ENCODE peak calls at places on chromosomes 5 and 9, in six cellular contexts. One of them, this sample, is unnamed.

GRCh38 chr5:158154226-158155005 is 295.5 kb upstream of the CLINT1 start:
- DNase-seq in endothelial cell of umbilical vein: peak
- DNase-seq in lower lobe of right lung: no peak
- DNase-seq in stomach: no peak
- DNase-seq in HL-60: no peak
- DNase-seq in Peyer's patch: no peak
- DNase-seq in this sample: peak

GRCh38 chr9:2008372-2008771 is 6.8 kb upstream of the SMARCA2 start:
- DNase-seq in endothelial cell of umbilical vein: no peak
- DNase-seq in lower lobe of right lung: no peak
- DNase-seq in stomach: no peak
- DNase-seq in HL-60: no peak
- DNase-seq in Peyer's patch: no peak
- DNase-seq in this sample: no peak

GRCh38 chr9:129866373-129867137 is 31.3 kb downstream of the USP20 start:
- DNase-seq in endothelial cell of umbilical vein: no peak
- DNase-seq in lower lobe of right lung: no peak
- DNase-seq in stomach: no peak
- DNase-seq in HL-60: peak
- DNase-seq in Peyer's patch: no peak
- DNase-seq in this sample: no peak

GRCh38 chr9:98120476-98120875 is 1.5 kb upstream of the TRIM14 start:
- DNase-seq in endothelial cell of umbilical vein: no peak
- DNase-seq in lower lobe of right lung: no peak
- DNase-seq in stomach: no peak
- DNase-seq in HL-60: no peak
- DNase-seq in Peyer's patch: peak
- DNase-seq in this sample: no peak

GRCh38 chr5:75373862-75374261 is 36.8 kb downstream of the HMGCR start:
- DNase-seq in endothelial cell of umbilical vein: no peak
- DNase-seq in lower lobe of right lung: no peak
- DNase-seq in stomach: no peak
- DNase-seq in HL-60: no peak
- DNase-seq in Peyer's patch: no peak
- DNase-seq in this sample: no peak

GRCh38 chr5:174192901-174193300 is 147.4 kb downstream of the NSG2 start:
- DNase-seq in endothelial cell of umbilical vein: no peak
- DNase-seq in lower lobe of right lung: no peak
- DNase-seq in stomach: no peak
- DNase-seq in HL-60: no peak
- DNase-seq in Peyer's patch: no peak
- DNase-seq in this sample: no peak

GRCh38 chr9:108823829-108824228 is 32.0 kb downstream of the ACTL7B start:
- DNase-seq in endothelial cell of umbilical vein: no peak
- DNase-seq in lower lobe of right lung: no peak
- DNase-seq in stomach: no peak
- DNase-seq in HL-60: no peak
- DNase-seq in Peyer's patch: no peak
- DNase-seq in this sample: no peak

GRCh38 chr5:175388531-175388930 is 55.5 kb downstream of the DRD1 start:
- DNase-seq in endothelial cell of umbilical vein: no peak
- DNase-seq in lower lobe of right lung: no peak
- DNase-seq in stomach: no peak
- DNase-seq in HL-60: no peak
- DNase-seq in Peyer's patch: no peak
- DNase-seq in this sample: no peak

GRCh38 chr5:78550891-78551290 is 97.7 kb downstream of the LHFPL2 start:
- DNase-seq in endothelial cell of umbilical vein: no peak
- DNase-seq in lower lobe of right lung: no peak
- DNase-seq in stomach: no peak
- DNase-seq in HL-60: no peak
- DNase-seq in Peyer's patch: no peak
- DNase-seq in this sample: no peak

GRCh38 chr5:122153230-122153629 is 23.9 kb downstream of the ZNF474 start:
- DNase-seq in endothelial cell of umbilical vein: no peak
- DNase-seq in lower lobe of right lung: no peak
- DNase-seq in stomach: no peak
- DNase-seq in HL-60: no peak
- DNase-seq in Peyer's patch: no peak
- DNase-seq in this sample: peak

GRCh38 chr9:113624721-113625120 is 161.2 kb downstream of the RGS3 start:
- DNase-seq in endothelial cell of umbilical vein: no peak
- DNase-seq in lower lobe of right lung: no peak
- DNase-seq in stomach: no peak
- DNase-seq in HL-60: no peak
- DNase-seq in Peyer's patch: peak
- DNase-seq in this sample: no peak

GRCh38 chr5:150598046-150598445 is 42.4 kb upstream of the SYNPO start:
- DNase-seq in endothelial cell of umbilical vein: no peak
- DNase-seq in lower lobe of right lung: peak
- DNase-seq in stomach: no peak
- DNase-seq in HL-60: no peak
- DNase-seq in Peyer's patch: no peak
- DNase-seq in this sample: no peak

DNA sequence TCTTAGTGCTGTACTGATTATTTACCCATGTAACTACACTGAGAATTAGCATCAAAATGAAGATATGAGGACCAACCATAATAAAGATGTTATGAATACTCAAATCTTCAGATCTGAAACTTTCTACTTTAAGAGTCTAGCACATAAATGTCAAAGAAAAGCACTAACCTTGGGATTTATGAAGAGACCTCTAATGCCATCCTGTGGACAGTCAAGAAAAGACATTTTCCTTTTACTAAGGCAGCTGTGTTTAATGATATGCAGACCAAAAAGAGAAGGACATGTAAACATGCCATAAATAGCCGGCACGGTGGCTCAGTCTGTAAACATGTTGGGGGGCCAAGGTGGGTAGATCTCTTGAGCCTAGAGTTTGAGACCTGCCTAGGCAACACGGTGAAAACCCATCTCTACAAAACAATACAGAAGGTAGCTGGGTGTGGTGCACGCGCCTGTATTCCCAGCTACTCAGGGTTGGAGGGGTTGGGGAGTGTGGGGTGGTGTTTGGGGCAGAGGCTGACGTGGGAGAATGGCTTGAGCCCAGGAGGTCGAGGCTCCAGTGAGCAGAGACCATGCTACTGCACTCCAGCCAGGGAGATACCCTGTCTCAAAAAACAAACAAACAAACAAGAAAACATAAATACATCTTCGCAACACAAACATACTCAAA is 266.9 kb upstream of the TYRP1 start:
- DNase-seq in endothelial cell of umbilical vein: peak
- DNase-seq in lower lobe of right lung: no peak
- DNase-seq in stomach: no peak
- DNase-seq in HL-60: no peak
- DNase-seq in Peyer's patch: no peak
- DNase-seq in this sample: no peak
- TF ChIP-seq CTCF in endothelial cell of umbilical vein: peak
- TF ChIP-seq CTCF in lower lobe of right lung: no peak
- TF ChIP-seq CTCF in stomach: no peak
- TF ChIP-seq CTCF in HL-60: no peak
- TF ChIP-seq CTCF in Peyer's patch: no peak
- TF ChIP-seq CTCF in this sample: no peak

GRCh38 chr9:86752727-86753126 is 194.6 kb downstream of the GAS1 start:
- DNase-seq in endothelial cell of umbilical vein: no peak
- DNase-seq in lower lobe of right lung: no peak
- DNase-seq in stomach: no peak
- DNase-seq in HL-60: no peak
- DNase-seq in Peyer's patch: no peak
- DNase-seq in this sample: no peak

GRCh38 chr9:86757382-86757720 is 190.0 kb downstream of the GAS1 start:
- DNase-seq in endothelial cell of umbilical vein: no peak
- DNase-seq in lower lobe of right lung: no peak
- DNase-seq in stomach: no peak
- DNase-seq in HL-60: no peak
- DNase-seq in Peyer's patch: no peak
- DNase-seq in this sample: no peak

GRCh38 chr9:86751956-86752355 is 195.3 kb downstream of the GAS1 start:
- DNase-seq in endothelial cell of umbilical vein: no peak
- DNase-seq in lower lobe of right lung: no peak
- DNase-seq in stomach: no peak
- DNase-seq in HL-60: no peak
- DNase-seq in Peyer's patch: no peak
- DNase-seq in this sample: no peak

GRCh38 chr9:86754581-86754980 is 192.7 kb downstream of the GAS1 start:
- DNase-seq in endothelial cell of umbilical vein: no peak
- DNase-seq in lower lobe of right lung: no peak
- DNase-seq in stomach: no peak
- DNase-seq in HL-60: no peak
- DNase-seq in Peyer's patch: no peak
- DNase-seq in this sample: no peak

DNA sequence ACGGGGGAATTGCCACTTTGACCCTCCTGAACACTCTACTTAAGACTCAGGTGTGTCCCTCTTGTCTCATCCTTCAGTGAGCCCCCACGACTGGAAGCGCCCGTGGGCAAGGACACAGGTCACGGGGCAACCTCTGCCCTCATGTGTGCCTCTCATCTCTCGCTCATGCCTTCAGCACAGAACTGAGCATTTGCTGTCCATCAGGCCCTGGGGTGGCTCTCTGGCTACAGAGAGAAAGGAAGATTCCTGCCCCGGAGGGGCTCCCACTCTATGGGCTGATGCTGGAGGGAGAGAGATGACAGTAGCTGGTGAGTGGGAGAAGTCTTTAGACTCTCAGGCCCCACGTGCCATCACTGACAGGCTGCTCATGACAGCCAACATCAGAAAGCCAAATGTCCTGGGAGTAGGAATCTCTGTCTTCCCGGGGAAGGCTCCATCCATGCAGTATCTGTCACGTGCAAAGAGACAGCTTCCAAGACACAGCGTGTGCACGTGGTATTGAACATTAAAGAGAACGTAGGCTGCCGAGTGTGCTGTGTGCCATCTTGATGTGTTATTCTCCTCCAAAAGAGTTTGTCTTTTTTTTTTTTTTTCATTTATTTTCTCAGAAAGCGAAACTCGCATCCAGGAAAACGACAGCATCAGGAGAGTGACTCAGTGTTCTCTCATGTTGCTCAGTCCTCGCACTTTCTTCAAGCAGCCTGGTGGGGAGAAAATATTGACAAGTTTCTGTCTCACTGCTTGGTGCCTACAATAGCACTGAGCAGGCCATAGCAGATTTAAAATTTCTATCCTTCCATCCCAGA is 190.5 kb downstream of the GAS1 start:
- DNase-seq in endothelial cell of umbilical vein: no peak
- DNase-seq in lower lobe of right lung: no peak
- DNase-seq in stomach: no peak
- DNase-seq in HL-60: no peak
- DNase-seq in Peyer's patch: no peak
- DNase-seq in this sample: no peak
- H3K4me3 ChIP-seq in endothelial cell of umbilical vein: no peak
- H3K4me3 ChIP-seq in lower lobe of right lung: no peak
- H3K4me3 ChIP-seq in stomach: no peak
- H3K4me3 ChIP-seq in HL-60: no peak
- H3K4me3 ChIP-seq in Peyer's patch: no peak
- H3K4me3 ChIP-seq in this sample: no peak

GRCh38 chr5:55226934-55227737 is at the start of gene MCIDAS:
- DNase-seq in endothelial cell of umbilical vein: peak
- DNase-seq in lower lobe of right lung: peak
- DNase-seq in stomach: peak
- DNase-seq in HL-60: no peak
- DNase-seq in Peyer's patch: peak
- DNase-seq in this sample: no peak

GRCh38 chr5:55225346-55225745 is 1.8 kb downstream of the MCIDAS start:
- DNase-seq in endothelial cell of umbilical vein: no peak
- DNase-seq in lower lobe of right lung: no peak
- DNase-seq in stomach: no peak
- DNase-seq in HL-60: no peak
- DNase-seq in Peyer's patch: no peak
- DNase-seq in this sample: no peak

GRCh38 chr5:55223988-55224240 is 3.2 kb downstream of the MCIDAS start:
- DNase-seq in endothelial cell of umbilical vein: no peak
- DNase-seq in lower lobe of right lung: no peak
- DNase-seq in stomach: no peak
- DNase-seq in HL-60: no peak
- DNase-seq in Peyer's patch: no peak
- DNase-seq in this sample: no peak

GRCh38 chr5:55227738-55228430 is 769 bp upstream of the MCIDAS start:
- DNase-seq in endothelial cell of umbilical vein: no peak
- DNase-seq in lower lobe of right lung: no peak
- DNase-seq in stomach: no peak
- DNase-seq in HL-60: no peak
- DNase-seq in Peyer's patch: no peak
- DNase-seq in this sample: no peak

GRCh38 chr5:55226027-55226933 is 835 bp downstream of the MCIDAS start:
- DNase-seq in endothelial cell of umbilical vein: peak
- DNase-seq in lower lobe of right lung: peak
- DNase-seq in stomach: peak
- DNase-seq in HL-60: peak
- DNase-seq in Peyer's patch: peak
- DNase-seq in this sample: no peak
- TF ChIP-seq CTCF in endothelial cell of umbilical vein: peak
- TF ChIP-seq CTCF in lower lobe of right lung: peak
- TF ChIP-seq CTCF in stomach: peak
- TF ChIP-seq CTCF in HL-60: peak
- TF ChIP-seq CTCF in Peyer's patch: peak
- TF ChIP-seq CTCF in this sample: peak

GRCh38 chr5:180194410-180195345 is 14.3 kb downstream of the RASGEF1C start:
- DNase-seq in endothelial cell of umbilical vein: no peak
- DNase-seq in lower lobe of right lung: no peak
- DNase-seq in stomach: no peak
- DNase-seq in HL-60: no peak
- DNase-seq in Peyer's patch: peak
- DNase-seq in this sample: no peak
- H3K4me3 ChIP-seq in endothelial cell of umbilical vein: no peak
- H3K4me3 ChIP-seq in lower lobe of right lung: no peak
- H3K4me3 ChIP-seq in stomach: no peak
- H3K4me3 ChIP-seq in HL-60: no peak
- H3K4me3 ChIP-seq in Peyer's patch: no peak
- H3K4me3 ChIP-seq in this sample: no peak

GRCh38 chr5:97131139-97131710 is 11.2 kb downstream of the LIX1 start:
- DNase-seq in endothelial cell of umbilical vein: no peak
- DNase-seq in lower lobe of right lung: no peak
- DNase-seq in stomach: no peak
- DNase-seq in HL-60: no peak
- DNase-seq in Peyer's patch: no peak
- DNase-seq in this sample: peak

GRCh38 chr5:97133106-97133505 is 9.3 kb downstream of the LIX1 start:
- DNase-seq in endothelial cell of umbilical vein: no peak
- DNase-seq in lower lobe of right lung: no peak
- DNase-seq in stomach: no peak
- DNase-seq in HL-60: no peak
- DNase-seq in Peyer's patch: no peak
- DNase-seq in this sample: no peak

GRCh38 chr5:97136471-97136870 is 5.9 kb downstream of the LIX1 start:
- DNase-seq in endothelial cell of umbilical vein: no peak
- DNase-seq in lower lobe of right lung: no peak
- DNase-seq in stomach: no peak
- DNase-seq in HL-60: no peak
- DNase-seq in Peyer's patch: no peak
- DNase-seq in this sample: no peak

GRCh38 chr5:97135868-97136267 is 6.5 kb downstream of the LIX1 start:
- DNase-seq in endothelial cell of umbilical vein: no peak
- DNase-seq in lower lobe of right lung: no peak
- DNase-seq in stomach: no peak
- DNase-seq in HL-60: no peak
- DNase-seq in Peyer's patch: no peak
- DNase-seq in this sample: no peak

DNA sequence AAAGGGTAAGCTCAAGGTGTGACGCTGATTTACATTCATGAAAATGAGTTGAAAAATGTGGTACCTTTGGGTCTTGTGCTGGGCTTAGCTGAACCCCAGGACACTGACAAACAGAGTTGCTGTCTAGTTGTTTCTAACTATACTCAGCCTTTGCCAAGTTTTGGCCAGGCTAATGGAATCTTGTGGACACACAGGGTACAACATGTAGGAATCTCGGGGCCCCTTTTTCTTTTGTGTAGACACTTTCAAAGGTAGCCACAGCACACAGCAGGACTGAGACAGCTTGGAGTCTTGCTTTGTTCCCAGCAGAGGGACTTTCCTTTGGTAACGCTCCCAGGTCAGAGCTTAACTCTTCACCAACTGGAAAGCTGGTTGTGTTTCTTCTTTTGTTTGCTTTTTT is 7.8 kb downstream of the LIX1 start:
- DNase-seq in endothelial cell of umbilical vein: no peak
- DNase-seq in lower lobe of right lung: no peak
- DNase-seq in stomach: no peak
- DNase-seq in HL-60: no peak
- DNase-seq in Peyer's patch: no peak
- DNase-seq in this sample: no peak
- TF ChIP-seq CTCF in endothelial cell of umbilical vein: no peak
- TF ChIP-seq CTCF in lower lobe of right lung: no peak
- TF ChIP-seq CTCF in stomach: no peak
- TF ChIP-seq CTCF in HL-60: no peak
- TF ChIP-seq CTCF in Peyer's patch: no peak
- TF ChIP-seq CTCF in this sample: no peak